ENCODE peak calls at places on chromosomes 6 and 20, in eight cellular contexts. E, C, A, D, M, U, Y and B are unnamed samples.
A peak's percentile ranks its signal among the peaks of the same experiment; 100 is the strongest.

GRCh38 chr6:34459899-34460593 is 5.8 kb upstream of the PACSIN1 start:
- DNase-seq in U (peak; percentile 75), M (peak; percentile 48), D (peak; percentile 20), C (no peak), E (no peak), A (peak; percentile 70), Y (peak; percentile 12), B (peak; percentile 52)

GRCh38 chr6:18241208-18241836 is 23.0 kb downstream of the DEK start:
- DNase-seq in E (no peak), U (no peak), A (peak; percentile 59), Y (no peak), D (no peak), M (no peak), C (no peak), B (no peak)

GRCh38 chr6:167954151-167954550 is 43.3 kb upstream of the KIF25 start:
- DNase-seq in D (no peak), Y (no peak), U (no peak), M (no peak), E (no peak), C (no peak), A (no peak), B (no peak)

GRCh38 chr20:50562262-50562701 is 52.1 kb downstream of the PTPN1 start:
- DNase-seq in D (no peak), C (peak; percentile 44), A (no peak), U (no peak), M (no peak), Y (no peak), E (no peak), B (no peak)

GRCh38 chr6:26199773-26200728 is 112.8 kb downstream of the HFE start:
- DNase-seq in E (no peak), A (peak; percentile 27), U (peak; percentile 54), C (no peak), Y (no peak), M (no peak), D (no peak), B (no peak)

GRCh38 chr20:38308047-38308438 is 4.1 kb downstream of the BPI start:
- DNase-seq in U (no peak), M (no peak), C (no peak), A (no peak), Y (no peak), E (no peak), D (no peak), B (no peak)

GRCh38 chr20:63903796-63904570 is 9.1 kb downstream of the DNAJC5 start:
- DNase-seq in D (no peak), A (no peak), Y (no peak), U (no peak), E (no peak), C (no peak), M (no peak), B (no peak)

GRCh38 chr6:46025573-46025972 is 9.9 kb upstream of the CLIC5 start:
- DNase-seq in U (no peak), A (no peak), C (no peak), Y (no peak), M (no peak), D (no peak), E (no peak), B (no peak)

GRCh38 chr6:47180633-47181032 is 129.1 kb downstream of the TNFRSF21 start:
- DNase-seq in C (no peak), M (no peak), E (no peak), D (no peak), Y (no peak), U (peak; percentile 52), A (peak; percentile 47), B (peak; percentile 70)

GRCh38 chr6:123044341-123044860 is 48.4 kb downstream of the CLVS2 start:
- DNase-seq in C (no peak), Y (no peak), U (no peak), M (no peak), E (no peak), D (no peak), A (no peak), B (no peak)

GRCh38 chr6:85255661-85256060 is 194.2 kb upstream of the NT5E start:
- DNase-seq in C (no peak), Y (no peak), E (no peak), U (no peak), M (no peak), A (no peak), D (no peak), B (no peak)

GRCh38 chr20:59405226-59405815 is 104.9 kb downstream of the EDN3 start:
- DNase-seq in U (no peak), C (no peak), E (no peak), A (no peak), Y (no peak), M (no peak), D (no peak), B (no peak)

GRCh38 chr6:144957236-144957937 is 672.3 kb downstream of the UTRN start:
- DNase-seq in D (no peak), Y (no peak), E (no peak), A (no peak), M (no peak), C (no peak), U (no peak), B (no peak)

DNA sequence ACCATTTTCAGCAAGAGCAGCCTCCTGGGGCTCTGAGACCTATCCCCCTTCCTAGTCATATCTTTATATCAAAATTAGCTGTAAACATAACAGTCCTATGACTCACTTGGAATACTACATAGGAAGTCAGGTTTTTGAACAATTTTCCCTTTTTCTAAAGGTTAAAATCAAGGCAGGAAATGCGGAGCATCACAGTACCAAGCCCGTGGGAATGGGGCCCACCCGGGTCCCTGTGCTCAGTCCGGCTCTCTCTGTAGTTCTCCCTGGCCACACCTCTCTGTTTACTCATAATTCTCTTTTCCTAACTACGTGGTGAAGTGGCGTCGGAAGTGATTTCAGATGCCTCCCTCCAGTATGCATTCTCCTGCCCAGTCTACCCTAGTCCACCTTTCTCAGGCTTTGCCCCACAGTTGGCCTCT is 109.7 kb upstream of the TMEM170B start:
- DNase-seq in D (no peak), E (no peak), C (no peak), U (no peak), Y (no peak), M (no peak), A (no peak), B (no peak)
- H3K4me1 ChIP-seq in D (no peaks in the 10 kb centered on the region), E (no peaks in the 10 kb centered on the region), C (peaks cover 24% of the 10 kb centered on the region), U (peaks cover 19% of the 10 kb centered on the region), Y (peaks cover 65% of the 10 kb centered on the region), M (peaks cover 4% of the 10 kb centered on the region), A (peaks cover 29% of the 10 kb centered on the region), B (no peaks in the 10 kb centered on the region)

DNA sequence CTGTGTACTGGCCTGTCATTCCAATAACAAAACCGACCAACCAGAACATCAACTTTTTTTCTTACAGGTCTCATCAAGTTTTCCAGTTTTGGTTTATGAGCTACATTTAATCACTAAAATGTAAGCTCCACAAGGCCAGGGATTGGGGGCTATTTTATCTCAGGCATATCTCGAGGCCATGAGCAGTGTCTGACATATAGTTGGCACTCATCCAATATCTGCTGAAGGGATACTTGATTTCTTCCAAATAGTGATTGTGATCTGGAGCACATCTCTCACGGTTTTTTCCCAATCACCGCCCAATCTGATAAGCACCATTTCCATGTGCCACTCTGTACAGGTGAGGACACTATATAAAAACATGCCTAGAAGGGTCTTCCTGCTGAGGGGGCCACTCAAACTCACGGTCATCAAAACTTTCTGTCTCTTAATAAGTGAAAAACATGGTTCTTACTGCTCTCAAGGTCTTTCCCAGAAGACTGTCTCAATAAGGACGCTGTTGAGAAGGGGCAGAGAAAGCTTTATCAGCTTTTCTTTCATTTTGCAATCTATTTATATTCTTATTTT is 65.5 kb downstream of the MAN1A1 start:
- DNase-seq in E (no peak), D (no peak), M (no peak), C (no peak), Y (no peak), A (no peak), U (no peak), B (no peak)
- H3K36me3 ChIP-seq in E (no peaks in the 10 kb centered on the region), D (no peaks in the 10 kb centered on the region), M (no peaks in the 10 kb centered on the region), C (no peaks in the 10 kb centered on the region), Y (no peaks in the 10 kb centered on the region), A (no peaks in the 10 kb centered on the region), U (no peaks in the 10 kb centered on the region), B (peaks cover 33% of the 10 kb centered on the region)

DNA sequence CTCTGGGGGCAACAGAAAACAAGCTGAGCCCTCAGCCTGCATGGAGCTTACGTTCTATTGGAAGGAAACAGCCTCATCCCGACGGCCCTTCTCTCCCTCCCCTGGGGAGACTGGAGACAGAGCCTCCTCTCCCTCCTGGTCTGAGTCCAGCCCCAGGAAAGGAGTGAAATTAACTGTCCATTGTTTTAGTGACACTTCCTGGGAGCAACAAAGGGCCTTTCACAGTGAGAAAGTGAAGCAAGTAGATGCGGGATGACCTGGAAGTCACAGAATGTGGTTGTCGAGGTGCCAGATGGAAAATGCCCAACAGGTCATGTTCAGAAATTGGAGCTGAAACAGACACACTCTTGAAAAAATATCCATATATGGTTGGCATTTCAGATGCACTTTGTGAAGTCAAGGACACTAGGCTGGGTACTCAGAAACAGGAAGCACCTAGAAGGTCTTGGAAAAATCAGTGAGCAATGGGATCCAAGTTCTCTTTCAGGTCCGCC is 77.8 kb downstream of the TFAP2C start:
- DNase-seq in D (no peak), M (no peak), E (no peak), A (no peak), C (no peak), U (no peak), Y (peak; percentile 7), B (no peak)
- H3K4me1 ChIP-seq in D (no peaks in the 10 kb centered on the region), M (no peaks in the 10 kb centered on the region), E (no peaks in the 10 kb centered on the region), A (peaks cover 13% of the 10 kb centered on the region), C (no peaks in the 10 kb centered on the region), U (no peaks in the 10 kb centered on the region), Y (peaks cover 3% of the 10 kb centered on the region), B (no peaks in the 10 kb centered on the region)

DNA sequence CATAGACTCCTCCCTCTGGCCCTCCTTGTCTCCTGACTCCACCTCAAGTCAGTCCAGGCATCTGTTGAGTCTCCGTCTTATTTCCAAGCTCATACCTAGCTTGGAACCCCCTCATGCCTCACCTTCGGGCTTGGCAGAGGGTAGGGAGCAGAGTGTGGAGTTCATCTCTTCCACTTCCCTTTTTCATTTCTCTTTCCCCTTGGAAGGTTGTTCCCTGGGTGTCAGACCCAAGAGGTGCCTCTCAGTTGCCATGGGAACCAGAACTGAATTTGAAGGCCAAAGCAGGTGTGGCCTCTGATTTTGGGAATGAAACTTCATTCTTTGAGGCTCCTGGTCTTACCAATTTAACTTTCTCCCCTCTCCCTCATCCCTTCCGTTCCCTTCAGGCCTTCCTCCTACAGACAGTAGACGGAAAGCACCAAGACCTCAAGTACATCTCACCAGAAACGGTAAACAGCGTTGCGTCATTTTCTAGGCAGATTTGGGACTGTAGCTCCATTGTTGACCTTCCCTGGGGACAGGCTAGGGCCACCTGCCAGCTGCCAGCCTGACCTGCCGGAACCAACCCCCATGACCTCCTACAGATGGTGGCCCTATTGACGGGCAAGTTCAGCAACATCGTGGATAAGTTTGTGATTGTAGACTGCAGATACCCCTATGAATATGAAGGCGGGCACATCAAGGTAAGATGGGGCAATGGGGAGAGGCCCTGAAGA is 6.6 kb downstream of the CDC25B start:
- DNase-seq in E (peak; percentile 82), Y (no peak), M (no peak), U (no peak), A (no peak), C (no peak), D (no peak), B (no peak)
- H3K36me3 ChIP-seq in E (no peaks in the 10 kb centered on the region), Y (peaks cover 40% of the 10 kb centered on the region), M (peaks cover 63% of the 10 kb centered on the region), U (no peaks in the 10 kb centered on the region), A (peaks cover 74% of the 10 kb centered on the region), C (peaks cover 35% of the 10 kb centered on the region), D (no peaks in the 10 kb centered on the region), B (peaks cover 74% of the 10 kb centered on the region)

GRCh38 chr6:37106982-37107453 is 62.9 kb upstream of the PIM1 start:
- DNase-seq in D (no peak), E (peak; percentile 41), M (no peak), Y (no peak), C (no peak), U (peak; percentile 53), A (no peak), B (no peak)
- H3K4me1 ChIP-seq in D (peaks cover 17% of the 10 kb centered on the region), E (peaks cover 34% of the 10 kb centered on the region), M (peaks cover 14% of the 10 kb centered on the region), Y (peaks cover 31% of the 10 kb centered on the region), C (peaks cover 23% of the 10 kb centered on the region), U (peaks cover 52% of the 10 kb centered on the region), A (peaks cover 32% of the 10 kb centered on the region), B (peaks cover 37% of the 10 kb centered on the region)